ENCODE peak calls at places on chromosome 12, in six cellular contexts. One of them, this sample, is unnamed.
A peak's percentile ranks its signal among the peaks of the same experiment; 100 is the strongest.

GRCh38 chr12:122951406-122951805 is 14.9 kb downstream of the ABCB9 start:
- DNase-seq in activated CD4-positive, alpha-beta T cell treated with anti-CD3 and anti-CD28 coated beads, Interleukin-2, amount 10 ng/mL, durations not matched to agents 24 days and 14 days: no peak
- DNase-seq in NCI-H1417: no peak
- DNase-seq in M059J: peak; percentile 78
- DNase-seq in uterus: no peak
- DNase-seq in fibroblast of the conjunctiva: no peak
- DNase-seq in this sample: no peak

GRCh38 chr12:113528606-113529005 is 56.9 kb upstream of the LHX5 start:
- DNase-seq in M059J: no peak
- DNase-seq in fibroblast of the conjunctiva: no peak
- DNase-seq in NCI-H1417: peak; percentile 53
- DNase-seq in activated CD4-positive, alpha-beta T cell treated with anti-CD3 and anti-CD28 coated beads, Interleukin-2, amount 10 ng/mL, durations not matched to agents 24 days and 14 days: no peak
- DNase-seq in uterus: no peak
- DNase-seq in this sample: no peak

GRCh38 chr12:84463756-84464495 is 448.7 kb downstream of the SLC6A15 start:
- DNase-seq in activated CD4-positive, alpha-beta T cell treated with anti-CD3 and anti-CD28 coated beads, Interleukin-2, amount 10 ng/mL, durations not matched to agents 24 days and 14 days: no peak
- DNase-seq in M059J: no peak
- DNase-seq in fibroblast of the conjunctiva: peak; percentile 63
- DNase-seq in uterus: no peak
- DNase-seq in NCI-H1417: no peak
- DNase-seq in this sample: peak; percentile 88

GRCh38 chr12:49365542-49365941 is 1.7 kb upstream of the SPATS2 start:
- DNase-seq in M059J: peak; percentile 93
- DNase-seq in fibroblast of the conjunctiva: no peak
- DNase-seq in NCI-H1417: no peak
- DNase-seq in uterus: no peak
- DNase-seq in activated CD4-positive, alpha-beta T cell treated with anti-CD3 and anti-CD28 coated beads, Interleukin-2, amount 10 ng/mL, durations not matched to agents 24 days and 14 days: no peak
- DNase-seq in this sample: no peak

GRCh38 chr12:70292017-70292776 is 49.0 kb downstream of the CNOT2 start:
- DNase-seq in NCI-H1417: no peak
- DNase-seq in M059J: no peak
- DNase-seq in uterus: no peak
- DNase-seq in activated CD4-positive, alpha-beta T cell treated with anti-CD3 and anti-CD28 coated beads, Interleukin-2, amount 10 ng/mL, durations not matched to agents 24 days and 14 days: no peak
- DNase-seq in fibroblast of the conjunctiva: no peak
- DNase-seq in this sample: no peak

GRCh38 chr12:64318605-64319004 is 72.0 kb downstream of the C12orf56 start:
- DNase-seq in activated CD4-positive, alpha-beta T cell treated with anti-CD3 and anti-CD28 coated beads, Interleukin-2, amount 10 ng/mL, durations not matched to agents 24 days and 14 days: no peak
- DNase-seq in uterus: no peak
- DNase-seq in fibroblast of the conjunctiva: peak; percentile 18
- DNase-seq in M059J: peak; percentile 25
- DNase-seq in NCI-H1417: peak; percentile 6
- DNase-seq in this sample: no peak

GRCh38 chr12:6827982-6828670 is at the start of gene P3H3:
- DNase-seq in activated CD4-positive, alpha-beta T cell treated with anti-CD3 and anti-CD28 coated beads, Interleukin-2, amount 10 ng/mL, durations not matched to agents 24 days and 14 days: no peak
- DNase-seq in uterus: peak; percentile 64
- DNase-seq in NCI-H1417: peak; percentile 79
- DNase-seq in fibroblast of the conjunctiva: no peak
- DNase-seq in M059J: peak; percentile 58
- DNase-seq in this sample: no peak

GRCh38 chr12:49637401-49637800 is 14.0 kb downstream of the PRPF40B start:
- DNase-seq in M059J: no peak
- DNase-seq in uterus: no peak
- DNase-seq in fibroblast of the conjunctiva: no peak
- DNase-seq in NCI-H1417: no peak
- DNase-seq in activated CD4-positive, alpha-beta T cell treated with anti-CD3 and anti-CD28 coated beads, Interleukin-2, amount 10 ng/mL, durations not matched to agents 24 days and 14 days: no peak
- DNase-seq in this sample: no peak

GRCh38 chr12:109020750-109021380 is at the start of gene SVOP:
- DNase-seq in NCI-H1417: peak; percentile 96
- DNase-seq in uterus: peak; percentile 54
- DNase-seq in activated CD4-positive, alpha-beta T cell treated with anti-CD3 and anti-CD28 coated beads, Interleukin-2, amount 10 ng/mL, durations not matched to agents 24 days and 14 days: peak; percentile 77
- DNase-seq in fibroblast of the conjunctiva: peak; percentile 34
- DNase-seq in M059J: peak; percentile 70
- DNase-seq in this sample: peak; percentile 42

This sample was measured in HFF-Myc.